ENCODE peak calls at places on chromosomes 12 and 14, in ten cellular contexts. O is astrocyte, J is transverse colon, I is lower lobe of right lung, C is body of pancreas, W is ovary, N is spleen, B is heart right ventricle, Z is IMR-90, S is tibial nerve. D is an unnamed sample. For H3K4me1, the result is how much of the 10 kb centered on the place peaks cover.

GRCh38 chr14:104688755-104689619 is at the start of gene INF2:
- DNase-seq in S (no peak), C (peak), O (no peak), B (peak), N (peak), W (peak), J (peak), Z (peak), I (peak), D (peak)

GRCh38 chr12:112167728-112168525 is 42.6 kb downstream of the TRAFD1 start:
- DNase-seq in J (no peak), C (no peak), I (no peak), N (peak), S (no peak), W (no peak), O (no peak), Z (no peak), B (no peak), D (no peak)

GRCh38 chr12:132043216-132043615 is 93.5 kb downstream of the EP400 start:
- DNase-seq in C (no peak), S (no peak), I (no peak), J (no peak), Z (no peak), B (no peak), N (no peak), O (no peak), W (no peak), D (no peak)

GRCh38 chr14:83473416-83473815 is 1939.8 kb upstream of the SEL1L start:
- DNase-seq in N (no peak), S (no peak), I (no peak), J (no peak), O (no peak), B (no peak), C (no peak), Z (peak), W (no peak), D (no peak)

GRCh38 chr14:26841920-26842741 is 244.3 kb upstream of the NOVA1 start:
- DNase-seq in S (peak), B (peak), I (no peak), Z (peak), N (no peak), J (peak), O (peak), C (peak), W (peak), D (peak)

GRCh38 chr14:104436047-104436531 is 143.5 kb upstream of the C14orf180 start:
- DNase-seq in J (peak), B (peak), S (no peak), I (peak), C (peak), W (peak), Z (no peak), O (peak), N (peak), D (peak)

GRCh38 chr12:66678640-66679268 is at the start of gene GRIP1:
- DNase-seq in O (peak), J (no peak), S (no peak), Z (no peak), C (no peak), W (no peak), B (no peak), I (no peak), N (no peak), D (no peak)

GRCh38 chr12:56326533-56326932 is 7.3 kb downstream of the PAN2 start:
- DNase-seq in C (peak), O (no peak), J (no peak), S (no peak), B (peak), I (no peak), N (peak), Z (no peak), W (peak), D (no peak)

GRCh38 chr14:71314717-71315116 is 407.5 kb downstream of the PCNX1 start:
- DNase-seq in B (no peak), O (no peak), N (no peak), Z (no peak), W (no peak), I (no peak), J (no peak), C (no peak), S (no peak), D (no peak)

GRCh38 chr12:12859690-12860089 is 31.7 kb upstream of the GPRC5A start:
- DNase-seq in W (no peak), N (no peak), Z (peak), S (no peak), O (peak), C (no peak), J (no peak), I (no peak), B (no peak), D (no peak)

GRCh38 chr12:42023733-42024494 is 120.8 kb downstream of the GXYLT1 start:
- DNase-seq in O (peak), S (peak), I (peak), B (peak), N (peak), W (peak), J (peak), C (peak), Z (peak), D (peak)

GRCh38 chr12:120639771-120640721 is at the start of gene CABP1:
- DNase-seq in O (no peak), I (no peak), S (no peak), N (peak), W (no peak), B (no peak), Z (no peak), C (peak), J (peak), D (peak)

GRCh38 chr14:93957751-93958566 is 18.4 kb downstream of the ASB2 start:
- DNase-seq in C (no peak), W (no peak), I (no peak), B (no peak), J (no peak), N (no peak), O (no peak), Z (no peak), S (no peak), D (no peak)

GRCh38 chr14:93960108-93960475 is 16.3 kb downstream of the ASB2 start:
- DNase-seq in S (no peak), I (no peak), J (no peak), O (no peak), C (no peak), Z (peak), W (no peak), N (no peak), B (no peak), D (no peak)

GRCh38 chr14:93959239-93960107 is 16.9 kb downstream of the ASB2 start:
- DNase-seq in O (peak), Z (peak), W (no peak), N (peak), C (peak), S (no peak), J (peak), B (peak), I (peak), D (peak)

GRCh38 chr14:93957333-93957710 is 19.0 kb downstream of the ASB2 start:
- DNase-seq in W (no peak), J (no peak), I (no peak), B (no peak), C (no peak), Z (no peak), S (no peak), O (no peak), N (no peak), D (no peak)

GRCh38 chr14:93958567-93959238 is 17.7 kb downstream of the ASB2 start:
- DNase-seq in O (no peak), Z (no peak), I (no peak), J (no peak), B (no peak), S (no peak), W (no peak), N (no peak), C (no peak), D (no peak)
- H3K4me1 ChIP-seq in O (under half), Z (under half), I (half or more), J (half or more), B (under half), S (under half), W (under half), N (half or more), C (under half), D (under half)

GRCh38 chr14:39368261-39368959 is 63.8 kb downstream of the FBXO33 start:
- DNase-seq in J (peak), C (peak), O (peak), W (peak), S (no peak), N (no peak), I (no peak), B (peak), Z (peak), D (no peak)
- TF ChIP-seq CTCF in J (peak), C (peak), O (peak), W (no peak), S (peak), N (no peak), I (peak), B (peak), Z (peak), D (no peak)

GRCh38 chr12:53966070-53966384 is 6.9 kb upstream of the HOXC11 start:
- DNase-seq in B (no peak), N (peak), C (no peak), I (no peak), J (no peak), S (no peak), Z (no peak), W (no peak), O (no peak), D (no peak)

GRCh38 chr12:53963005-53963404 is 8.3 kb downstream of the HOXC12 start:
- DNase-seq in J (no peak), W (no peak), C (no peak), S (no peak), Z (no peak), I (no peak), O (no peak), N (no peak), B (no peak), D (no peak)

GRCh38 chr12:53964315-53964713 is 8.6 kb upstream of the HOXC11 start:
- DNase-seq in J (no peak), S (no peak), W (no peak), C (no peak), B (no peak), N (no peak), O (no peak), I (no peak), Z (no peak), D (no peak)

GRCh38 chr12:53965251-53966069 is 7.5 kb upstream of the HOXC11 start:
- DNase-seq in O (no peak), W (no peak), Z (no peak), J (no peak), I (no peak), B (no peak), C (no peak), S (peak), N (peak), D (no peak)

DNA sequence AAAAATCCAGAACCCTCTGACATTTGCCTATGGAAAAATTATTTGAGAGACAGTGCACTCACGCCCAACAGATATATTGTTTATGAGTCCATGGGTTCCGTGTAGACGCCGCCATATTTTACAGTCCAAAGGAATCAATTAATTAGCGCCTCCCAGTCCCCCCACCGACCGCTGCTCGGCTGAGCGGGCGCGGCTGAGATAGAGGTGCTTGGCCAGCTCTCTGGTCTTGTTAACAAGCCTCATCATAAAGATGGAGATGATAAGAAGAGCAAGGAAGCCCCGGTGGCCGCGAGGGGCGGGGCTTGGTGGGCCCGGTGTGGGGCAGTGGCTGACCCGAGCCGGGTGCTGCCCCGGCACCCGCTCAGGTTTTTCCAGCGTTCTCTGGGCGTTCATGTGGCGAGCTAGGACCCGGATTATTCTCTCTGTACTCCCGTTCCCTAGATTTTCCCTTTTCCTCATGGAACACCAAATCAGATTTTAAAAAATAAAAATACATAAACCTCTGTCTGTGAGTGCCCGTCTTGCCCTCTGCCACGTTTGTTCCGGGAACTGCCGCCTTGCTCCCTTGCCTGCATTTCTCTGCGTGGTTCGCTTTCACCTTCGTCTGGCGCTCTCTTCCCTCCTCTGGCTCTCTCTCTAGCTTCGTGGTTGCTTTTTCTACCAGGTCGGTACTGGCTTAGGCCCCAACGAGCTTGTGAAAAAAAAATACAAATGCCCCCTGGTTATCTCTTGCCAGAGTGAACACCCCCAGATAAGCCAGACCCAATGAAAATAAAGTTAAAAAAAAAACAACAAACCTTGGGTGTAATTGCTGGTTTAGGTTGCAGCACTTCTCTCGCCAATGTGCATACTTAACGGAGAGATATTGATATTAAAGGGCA is 9.0 kb downstream of the HOXC12 start:
- DNase-seq in B (no peak), I (no peak), Z (no peak), S (no peak), C (no peak), O (no peak), W (no peak), J (no peak), N (peak), D (no peak)
- H3K4me3 ChIP-seq in B (no peak), I (no peak), Z (no peak), S (no peak), C (no peak), O (no peak), W (no peak), J (no peak), N (no peak), D (no peak)

DNA sequence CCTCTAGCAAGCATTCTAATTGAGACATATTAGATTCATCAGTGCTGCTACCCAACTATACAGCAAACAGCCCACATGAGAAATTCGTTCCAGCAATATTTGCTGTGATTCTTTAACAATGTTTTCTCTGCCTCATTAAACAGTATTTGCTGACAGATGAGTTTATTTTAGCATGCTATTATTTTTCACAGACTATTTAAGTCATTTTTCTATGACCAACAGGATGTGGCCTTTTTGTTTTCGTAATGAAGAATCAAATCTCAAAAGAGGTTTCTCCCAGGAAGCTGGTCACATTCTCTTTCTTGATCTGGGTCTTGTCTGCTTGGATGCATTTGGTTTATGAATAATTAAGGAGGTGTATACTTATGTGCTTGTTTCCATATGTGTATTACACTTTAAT is 23.2 kb upstream of the SERPINA12 start:
- DNase-seq in C (no peak), N (no peak), O (peak), I (no peak), J (no peak), B (no peak), W (no peak), Z (no peak), S (no peak), D (no peak)
- H3K4me1 ChIP-seq in C (under half), N (under half), O (under half), I (under half), J (under half), B (under half), W (under half), Z (under half), S (under half), D (under half)

GRCh38 chr12:48813464-48814312 is 4.6 kb upstream of the CACNB3 start:
- DNase-seq in J (no peak), W (peak), I (no peak), S (no peak), N (no peak), C (no peak), B (no peak), Z (peak), O (peak), D (no peak)
- TF ChIP-seq CTCF in J (no peak), W (no peak), I (no peak), S (no peak), N (no peak), C (no peak), B (no peak), Z (peak), O (no peak), D (no peak)

GRCh38 chr14:106850913-106851825 is 1324.8 kb downstream of the TMEM121 start:
- DNase-seq in W (no peak), B (no peak), N (peak), S (no peak), I (no peak), Z (no peak), J (peak), O (no peak), C (no peak), D (no peak)
- H3K4me3 ChIP-seq in W (no peak), B (no peak), N (no peak), S (no peak), I (no peak), Z (no peak), J (no peak), O (no peak), C (no peak), D (no peak)

GRCh38 chr12:47775100-47775911 is 2.3 kb downstream of the SLC48A1 start:
- DNase-seq in B (no peak), S (no peak), N (peak), C (no peak), Z (no peak), W (peak), O (peak), J (no peak), I (peak), D (no peak)
- H3K4me1 ChIP-seq in B (half or more), S (half or more), N (under half), C (under half), Z (under half), W (under half), O (under half), J (half or more), I (half or more), D (under half)

DNA sequence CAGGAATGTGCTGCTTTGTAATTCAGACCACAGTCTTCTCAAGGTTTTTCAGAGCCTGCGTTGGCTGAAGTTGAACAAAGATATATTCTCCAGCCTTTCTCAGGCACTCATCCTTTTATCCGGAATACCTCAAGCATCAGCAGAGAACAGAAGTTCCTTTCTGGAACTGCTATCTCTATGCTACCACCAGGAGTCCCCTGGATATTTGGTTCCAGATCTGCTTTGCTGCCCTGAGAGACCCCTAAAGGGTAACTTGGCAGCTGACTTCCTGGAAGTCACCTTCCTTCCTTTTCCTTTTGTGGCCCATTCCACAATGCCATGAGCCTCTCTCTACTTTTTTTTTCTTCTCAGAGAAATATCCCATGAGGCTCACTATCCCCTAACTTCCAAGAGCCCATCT is 188.2 kb downstream of the PLCZ1 start:
- DNase-seq in C (no peak), B (no peak), J (no peak), W (no peak), N (no peak), S (no peak), O (peak), I (no peak), Z (no peak), D (no peak)
- TF ChIP-seq CTCF in C (no peak), B (no peak), J (no peak), W (no peak), N (no peak), S (no peak), O (peak), I (no peak), Z (no peak), D (no peak)

DNA sequence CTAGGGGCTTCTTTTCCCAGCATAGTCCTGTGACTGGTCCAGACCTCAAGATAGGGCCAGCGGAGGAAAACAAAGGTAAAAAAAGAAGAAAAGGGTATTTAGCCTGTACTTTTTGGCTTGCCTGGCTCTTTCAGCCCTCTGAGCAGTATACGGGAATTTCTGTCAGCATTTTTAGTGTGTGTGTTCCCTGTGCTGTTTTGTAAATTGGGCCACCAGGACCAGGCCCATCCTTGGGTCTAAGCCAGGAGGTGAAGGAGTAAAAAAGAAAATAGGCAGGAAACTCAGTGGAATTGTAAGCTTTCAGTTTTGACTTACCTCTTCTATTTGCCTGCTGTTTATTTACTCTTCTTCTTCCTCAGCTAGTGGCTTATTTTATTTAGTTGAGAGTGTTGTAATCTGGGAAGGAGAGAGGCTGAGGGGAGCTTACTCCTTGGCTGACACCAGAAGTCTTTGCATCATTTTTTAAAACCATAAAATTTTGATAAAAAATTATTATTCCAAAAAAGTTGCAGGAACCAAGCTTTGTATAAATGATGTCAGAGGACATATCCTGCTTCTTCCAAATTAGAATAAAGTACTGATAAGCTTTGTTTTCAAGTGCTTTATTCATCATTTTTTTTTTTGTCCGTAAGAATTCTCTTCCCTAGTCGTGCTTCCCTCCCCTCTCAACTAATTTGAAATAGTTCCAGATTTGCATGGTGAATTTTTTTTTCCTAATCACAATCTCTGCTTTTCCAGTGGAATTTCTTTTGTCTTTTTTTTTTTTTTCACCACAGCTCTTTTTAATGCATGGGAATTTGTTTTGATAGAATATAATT is 63.8 kb downstream of the DIP2B start:
- DNase-seq in I (no peak), J (no peak), Z (peak), W (no peak), C (no peak), S (no peak), N (no peak), B (no peak), O (no peak), D (no peak)
- H3K4me3 ChIP-seq in I (no peak), J (no peak), Z (no peak), W (peak), C (no peak), S (no peak), N (no peak), B (no peak), O (no peak), D (no peak)